ENCODE peak calls at places on chromosomes 6 and 20, in six cellular contexts. One of them, this sample, is unnamed.

GRCh38 chr6:133297657-133298056 is 56.5 kb downstream of the EYA4 start:
- DNase-seq in sigmoid colon: no peak
- DNase-seq in amniotic epithelial cell: no peak
- DNase-seq in upper lobe of right lung: no peak
- DNase-seq in T follicular helper cell: no peak
- DNase-seq in skeletal muscle cell: no peak
- DNase-seq in this sample: no peak

GRCh38 chr6:82017316-82017715 is 230.2 kb downstream of the IBTK start:
- DNase-seq in sigmoid colon: peak
- DNase-seq in amniotic epithelial cell: peak
- DNase-seq in upper lobe of right lung: no peak
- DNase-seq in T follicular helper cell: no peak
- DNase-seq in skeletal muscle cell: peak
- DNase-seq in this sample: no peak

GRCh38 chr6:80528115-80528514 is 421.6 kb downstream of the BCKDHB start:
- DNase-seq in sigmoid colon: no peak
- DNase-seq in amniotic epithelial cell: peak
- DNase-seq in upper lobe of right lung: no peak
- DNase-seq in T follicular helper cell: no peak
- DNase-seq in skeletal muscle cell: no peak
- DNase-seq in this sample: no peak

GRCh38 chr6:101626264-101626663 is 232.8 kb downstream of the GRIK2 start:
- DNase-seq in sigmoid colon: no peak
- DNase-seq in amniotic epithelial cell: no peak
- DNase-seq in upper lobe of right lung: peak
- DNase-seq in T follicular helper cell: no peak
- DNase-seq in skeletal muscle cell: no peak
- DNase-seq in this sample: no peak

GRCh38 chr20:48350291-48350988 is 477.4 kb downstream of the PREX1 start:
- DNase-seq in sigmoid colon: no peak
- DNase-seq in amniotic epithelial cell: no peak
- DNase-seq in upper lobe of right lung: no peak
- DNase-seq in T follicular helper cell: no peak
- DNase-seq in skeletal muscle cell: no peak
- DNase-seq in this sample: no peak

GRCh38 chr20:32009564-32009963 is 674 bp upstream of the CCM2L start:
- DNase-seq in sigmoid colon: no peak
- DNase-seq in amniotic epithelial cell: no peak
- DNase-seq in upper lobe of right lung: no peak
- DNase-seq in T follicular helper cell: no peak
- DNase-seq in skeletal muscle cell: no peak
- DNase-seq in this sample: no peak

GRCh38 chr20:48933017-48933766 is 11.7 kb downstream of the ARFGEF2 start:
- DNase-seq in sigmoid colon: no peak
- DNase-seq in amniotic epithelial cell: no peak
- DNase-seq in upper lobe of right lung: peak
- DNase-seq in T follicular helper cell: no peak
- DNase-seq in skeletal muscle cell: no peak
- DNase-seq in this sample: no peak

GRCh38 chr6:38671885-38672467 is 31.0 kb downstream of the GLO1 start:
- DNase-seq in sigmoid colon: no peak
- DNase-seq in amniotic epithelial cell: peak
- DNase-seq in upper lobe of right lung: no peak
- DNase-seq in T follicular helper cell: peak
- DNase-seq in skeletal muscle cell: peak
- DNase-seq in this sample: peak

This sample was measured in putamen.